ENCODE peak calls at places on chromosomes 3 and 15, in seven cellular contexts. S is B cell; T is astrocyte of the cerebellum; W is mucosa of descending colon; M is activated CD8-positive, alpha-beta T cell treated with anti-CD3 and anti-CD28 coated beads for 36 hours; O is CD8-positive, alpha-beta T cell; Y is left ventricle myocardium inferior. Q is an unnamed sample.

GRCh38 chr15:72785452-72786243 is 2.1 kb upstream of the ADPGK start:
- DNase-seq in S (no peak), O (peak), W (no peak), T (peak), M (peak), Y (no peak), Q (no peak)

GRCh38 chr3:36750737-36751136 is 13.6 kb downstream of the DCLK3 start:
- DNase-seq in W (no peak), T (no peak), Y (no peak), O (no peak), S (no peak), M (no peak), Q (no peak)

GRCh38 chr3:38130631-38131065 is 6.3 kb downstream of the ACAA1 start:
- DNase-seq in S (no peak), W (no peak), Y (no peak), M (no peak), T (no peak), O (no peak), Q (no peak)

GRCh38 chr15:90266061-90266431 is 574 bp downstream of the NGRN start:
- DNase-seq in S (no peak), W (peak), T (peak), Y (no peak), M (peak), O (no peak), Q (peak)

GRCh38 chr3:149462653-149463052 is 11.8 kb upstream of the TM4SF4 start:
- DNase-seq in W (no peak), M (no peak), Y (no peak), T (no peak), S (no peak), O (no peak), Q (no peak)

GRCh38 chr3:70815817-70816216 is 503.4 kb upstream of the MDFIC2 start:
- DNase-seq in S (no peak), M (no peak), Y (no peak), T (no peak), W (no peak), O (no peak), Q (no peak)

GRCh38 chr3:61381745-61382392 is 130.6 kb upstream of the FHIT start:
- DNase-seq in W (no peak), Y (no peak), S (no peak), O (no peak), T (no peak), M (no peak), Q (no peak)

GRCh38 chr3:190728574-190729246 is 133.8 kb downstream of the GMNC start:
- DNase-seq in S (no peak), O (no peak), Y (no peak), W (no peak), T (no peak), M (no peak), Q (no peak)

GRCh38 chr15:69557340-69558137 is 104.9 kb downstream of the RPLP1 start:
- DNase-seq in O (no peak), M (no peak), T (peak), S (no peak), Y (no peak), W (no peak), Q (no peak)

GRCh38 chr3:185067173-185067572 is 85.7 kb downstream of the C3orf70 start:
- DNase-seq in O (no peak), T (no peak), M (no peak), S (no peak), W (no peak), Y (no peak), Q (no peak)

GRCh38 chr3:47871389-47871788 is 68.5 kb downstream of the DHX30 start:
- DNase-seq in Y (no peak), S (no peak), T (no peak), O (no peak), W (no peak), M (no peak), Q (no peak)

GRCh38 chr3:126543457-126544090 is 15.2 kb downstream of the C3orf22 start:
- DNase-seq in T (no peak), O (no peak), S (no peak), M (no peak), Y (no peak), W (no peak), Q (peak)

GRCh38 chr3:52301042-52301441 is 13.4 kb downstream of the GLYCTK start:
- DNase-seq in O (no peak), W (no peak), Y (no peak), S (no peak), T (no peak), M (no peak), Q (no peak)

GRCh38 chr15:38557855-38558713 is 6.5 kb downstream of the RASGRP1 start:
- DNase-seq in Y (no peak), W (no peak), M (peak), O (no peak), T (no peak), S (no peak), Q (no peak)

GRCh38 chr15:45637552-45638033 is 2.8 kb downstream of the SQOR start:
- DNase-seq in O (peak), S (peak), Y (peak), W (peak), T (peak), M (peak), Q (peak)

GRCh38 chr3:106440672-106441071 is 571.9 kb upstream of the CBLB start:
- DNase-seq in M (no peak), S (no peak), W (no peak), O (no peak), T (no peak), Y (no peak), Q (no peak)

GRCh38 chr3:123229145-123229544 is 27.4 kb downstream of the SEC22A start:
- DNase-seq in O (no peak), M (no peak), W (no peak), T (no peak), S (no peak), Y (no peak), Q (no peak)

GRCh38 chr3:126389112-126389791 is 5.5 kb upstream of the CFAP100 start:
- DNase-seq in S (peak), M (peak), O (no peak), T (peak), W (peak), Y (peak), Q (no peak)

GRCh38 chr3:194313642-194314430 is 37.3 kb downstream of the CPN2 start:
- DNase-seq in S (peak), Y (peak), O (no peak), T (no peak), W (peak), M (no peak), Q (no peak)

GRCh38 chr3:58672451-58672850 is 5.9 kb upstream of the FAM3D start:
- DNase-seq in T (no peak), W (no peak), Y (no peak), M (no peak), S (no peak), O (no peak), Q (no peak)

GRCh38 chr3:154799801-154800200 is 280.3 kb upstream of the MME start:
- DNase-seq in Y (no peak), W (no peak), M (no peak), T (no peak), S (no peak), O (no peak), Q (no peak)

GRCh38 chr3:94716326-94717018 is 653.6 kb downstream of the NSUN3 start:
- DNase-seq in S (no peak), M (no peak), Y (no peak), W (no peak), O (no peak), T (no peak), Q (no peak)

GRCh38 chr3:178703268-178703975 is 167.2 kb downstream of the KCNMB2 start:
- DNase-seq in S (no peak), O (no peak), W (no peak), T (peak), Y (no peak), M (no peak), Q (no peak)

GRCh38 chr3:81492048-81492447 is 269.4 kb downstream of the GBE1 start:
- DNase-seq in M (no peak), Y (no peak), S (no peak), T (no peak), O (no peak), W (no peak), Q (no peak)

GRCh38 chr15:79849789-79850188 is 47.0 kb downstream of the MTHFS start:
- DNase-seq in M (peak), T (peak), S (no peak), O (no peak), W (no peak), Y (no peak), Q (peak)

GRCh38 chr3:122682016-122682374 is 1.4 kb downstream of the PARP14 start:
- DNase-seq in W (no peak), M (no peak), T (no peak), O (no peak), Y (no peak), S (no peak), Q (no peak)

GRCh38 chr15:66404122-66404521 is 17.4 kb downstream of the MAP2K1 start:
- DNase-seq in S (no peak), M (no peak), O (no peak), Y (no peak), T (no peak), W (no peak), Q (peak)

GRCh38 chr15:74041311-74041756 is 41.0 kb downstream of the GOLGA6A start:
- DNase-seq in T (no peak), M (no peak), Y (no peak), S (no peak), W (no peak), O (no peak), Q (no peak)

GRCh38 chr3:72227536-72228070 is 442.7 kb upstream of the PROK2 start:
- DNase-seq in Y (no peak), M (no peak), O (no peak), W (no peak), T (no peak), S (no peak), Q (no peak)

GRCh38 chr3:15403965-15404364 is 23.4 kb downstream of the METTL6 start:
- DNase-seq in T (no peak), S (no peak), O (no peak), W (no peak), M (no peak), Y (no peak), Q (no peak)

GRCh38 chr3:192816274-192816853 is 89.0 kb upstream of the FGF12 start:
- DNase-seq in S (no peak), T (no peak), W (no peak), O (no peak), Y (no peak), M (no peak), Q (no peak)

GRCh38 chr3:171454026-171454425 is 6.2 kb downstream of the TNIK start:
- DNase-seq in W (no peak), M (no peak), S (no peak), Y (no peak), T (no peak), O (no peak), Q (no peak)

GRCh38 chr15:71768184-71768583 is 42.2 kb upstream of the NR2E3 start:
- DNase-seq in S (no peak), Y (no peak), M (no peak), O (no peak), W (no peak), T (no peak), Q (no peak)

GRCh38 chr15:67064607-67065530 is 533 bp upstream of the SMAD3 start:
- DNase-seq in W (peak), T (no peak), M (peak), S (peak), O (no peak), Y (peak), Q (no peak)

GRCh38 chr3:24352893-24353553 is 141.6 kb downstream of the THRB start:
- DNase-seq in M (no peak), S (no peak), T (no peak), O (no peak), Y (no peak), W (no peak), Q (no peak)

GRCh38 chr15:69160976-69161877 is 792 bp downstream of the GLCE start:
- DNase-seq in T (no peak), Y (peak), O (no peak), S (no peak), M (peak), W (peak), Q (peak)

GRCh38 chr3:46114324-46114988 is 87.2 kb upstream of the XCR1 start:
- DNase-seq in W (no peak), S (no peak), Y (no peak), T (peak), M (no peak), O (no peak), Q (no peak)

GRCh38 chr15:98769867-98770266 is 121.5 kb downstream of the IGF1R start:
- DNase-seq in W (no peak), T (no peak), S (no peak), M (no peak), O (no peak), Y (no peak), Q (no peak)

GRCh38 chr3:139302084-139302800 is 41.6 kb upstream of the MRPS22 start:
- DNase-seq in Y (peak), O (no peak), S (no peak), W (no peak), M (no peak), T (peak), Q (no peak)

GRCh38 chr3:189272500-189273119 is 100.8 kb downstream of the TPRG1 start:
- DNase-seq in O (no peak), T (no peak), W (no peak), Y (no peak), M (no peak), S (no peak), Q (no peak)
- TF ChIP-seq CTCF in O (peak), T (peak), W (no peak), Y (no peak), M (no peak), S (no peak), Q (peak)

GRCh38 chr3:132997404-132997803 is 40.8 kb upstream of the TMEM108 start:
- DNase-seq in T (no peak), Y (no peak), S (no peak), M (no peak), W (no peak), O (no peak), Q (no peak)
- TF ChIP-seq CTCF in T (no peak), Y (no peak), S (no peak), M (no peak), W (no peak), O (no peak), Q (no peak)

GRCh38 chr3:143247007-143247563 is 127.5 kb downstream of the CHST2 start:
- DNase-seq in Y (no peak), W (no peak), O (no peak), S (no peak), T (no peak), M (no peak), Q (no peak)

GRCh38 chr3:143256416-143256815 is 136.8 kb downstream of the CHST2 start:
- DNase-seq in W (no peak), S (no peak), M (no peak), Y (no peak), T (no peak), O (no peak), Q (no peak)

GRCh38 chr3:143249014-143249413 is 129.4 kb downstream of the CHST2 start:
- DNase-seq in S (no peak), O (no peak), M (no peak), W (no peak), T (no peak), Y (no peak), Q (no peak)

GRCh38 chr3:143255725-143256124 is 136.2 kb downstream of the CHST2 start:
- DNase-seq in T (no peak), Y (no peak), S (no peak), O (no peak), W (no peak), M (no peak), Q (no peak)

GRCh38 chr3:143252931-143253330 is 133.4 kb downstream of the CHST2 start:
- DNase-seq in W (no peak), S (no peak), T (no peak), M (no peak), Y (no peak), O (no peak), Q (no peak)
- TF ChIP-seq CTCF in W (no peak), S (no peak), T (no peak), M (no peak), Y (no peak), O (no peak), Q (no peak)

GRCh38 chr15:101255615-101256350 is 3.9 kb upstream of the CHSY1 start:
- DNase-seq in Y (no peak), M (peak), T (no peak), S (no peak), O (no peak), W (no peak), Q (no peak)

GRCh38 chr15:101258238-101259144 is 6.6 kb upstream of the CHSY1 start:
- DNase-seq in T (peak), S (peak), O (no peak), M (peak), Y (no peak), W (no peak), Q (peak)

GRCh38 chr15:101255066-101255415 is 3.2 kb upstream of the CHSY1 start:
- DNase-seq in T (no peak), W (no peak), O (no peak), S (no peak), Y (no peak), M (no peak), Q (peak)

GRCh38 chr15:101254157-101255065 is 2.6 kb upstream of the CHSY1 start:
- DNase-seq in S (no peak), O (no peak), Y (no peak), W (no peak), M (no peak), T (no peak), Q (no peak)

DNA sequence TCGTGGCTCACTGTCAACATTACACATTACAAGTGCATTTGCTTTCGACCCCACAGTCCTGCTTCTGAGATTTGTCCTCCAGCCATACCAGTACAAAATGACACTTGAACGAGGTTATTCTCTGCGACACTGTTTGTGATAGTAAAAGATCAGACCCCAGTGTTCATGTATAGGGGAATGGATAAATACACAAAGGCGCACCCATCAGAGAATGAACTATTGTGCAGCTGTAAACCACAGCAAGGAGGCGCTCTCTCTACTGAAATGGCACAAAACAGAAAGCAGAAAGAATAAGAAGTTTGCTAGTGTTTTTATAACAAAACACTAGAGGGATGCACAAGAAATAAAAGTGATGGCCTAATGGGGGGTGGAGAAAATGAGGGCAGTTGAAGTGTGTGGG is 4.9 kb upstream of the CHSY1 start:
- DNase-seq in T (no peak), Y (no peak), M (peak), S (no peak), W (no peak), O (no peak), Q (peak)
- TF ChIP-seq CTCF in T (peak), Y (no peak), M (no peak), S (peak), W (peak), O (no peak), Q (peak)

GRCh38 chr3:156472150-156472549 is 82.8 kb downstream of the SSR3 start:
- DNase-seq in T (no peak), S (no peak), M (peak), Y (no peak), O (no peak), W (no peak), Q (no peak)

GRCh38 chr3:156473341-156473740 is 81.6 kb downstream of the SSR3 start:
- DNase-seq in T (no peak), W (no peak), S (no peak), O (no peak), M (no peak), Y (no peak), Q (no peak)

GRCh38 chr3:156471431-156471830 is 83.5 kb downstream of the SSR3 start:
- DNase-seq in M (no peak), W (no peak), S (no peak), Y (no peak), O (no peak), T (no peak), Q (no peak)

GRCh38 chr3:156477306-156477705 is 77.6 kb downstream of the SSR3 start:
- DNase-seq in O (no peak), Y (no peak), S (no peak), W (no peak), M (no peak), T (peak), Q (no peak)

DNA sequence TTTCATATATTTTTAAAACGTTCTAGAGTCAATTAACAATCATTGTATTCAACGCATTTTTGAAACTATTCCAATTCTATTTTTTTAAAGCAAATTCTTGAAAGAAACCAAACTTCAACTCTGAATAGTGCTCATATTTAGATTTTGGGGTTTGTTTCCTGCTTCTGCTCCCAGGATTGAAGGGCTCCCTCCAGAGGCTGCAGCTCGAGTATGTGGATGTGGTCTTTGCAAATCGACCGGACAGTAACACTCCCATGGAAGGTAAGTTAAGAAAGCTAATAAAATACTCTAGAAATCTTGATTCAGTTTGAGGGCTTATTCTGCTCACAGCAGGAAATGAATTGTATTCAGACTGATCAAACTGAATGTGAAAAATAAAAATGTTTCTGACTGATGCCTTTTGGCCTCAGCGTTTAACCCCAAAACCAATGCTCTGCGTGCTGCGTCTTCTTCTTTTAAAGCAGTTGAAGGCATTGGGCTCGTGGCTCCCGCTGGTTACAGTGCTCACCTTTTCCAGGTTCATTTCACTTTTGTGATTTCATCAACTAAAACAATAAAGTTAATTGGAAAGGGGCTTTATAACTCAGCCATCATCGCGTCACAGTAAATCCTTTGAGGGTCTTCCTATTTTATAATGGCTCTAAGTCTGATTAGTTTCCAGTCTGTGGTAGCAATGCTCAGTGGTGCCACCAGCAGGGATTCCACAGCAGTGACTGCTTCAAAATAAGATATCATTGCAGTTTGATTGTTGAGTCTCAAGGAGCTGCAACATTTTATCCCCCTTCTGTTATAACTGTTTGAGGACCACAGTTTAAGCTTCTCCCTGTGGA is 80.1 kb downstream of the SSR3 start:
- DNase-seq in T (no peak), W (no peak), S (no peak), O (no peak), Y (no peak), M (peak), Q (no peak)
- TF ChIP-seq CTCF in T (peak), W (no peak), S (peak), O (peak), Y (peak), M (peak), Q (peak)

GRCh38 chr15:41566121-41566885 is 7.3 kb downstream of the TYRO3 start:
- DNase-seq in T (no peak), W (no peak), S (no peak), Y (no peak), O (no peak), M (no peak), Q (no peak)

GRCh38 chr15:41564960-41565502 is 6.0 kb downstream of the TYRO3 start:
- DNase-seq in Y (no peak), T (no peak), S (no peak), O (no peak), M (no peak), W (no peak), Q (no peak)

GRCh38 chr15:41565702-41566101 is 6.7 kb downstream of the TYRO3 start:
- DNase-seq in M (no peak), T (no peak), O (no peak), W (no peak), S (no peak), Y (no peak), Q (no peak)

GRCh38 chr15:41562784-41563198 is 3.8 kb downstream of the TYRO3 start:
- DNase-seq in Y (no peak), W (no peak), S (no peak), T (no peak), O (no peak), M (no peak), Q (no peak)

GRCh38 chr15:41564286-41564959 is 5.4 kb downstream of the TYRO3 start:
- DNase-seq in W (no peak), S (no peak), T (no peak), M (no peak), O (no peak), Y (no peak), Q (no peak)
- TF ChIP-seq CTCF in W (no peak), S (no peak), T (no peak), M (no peak), O (no peak), Y (no peak), Q (no peak)